ENCODE peak calls at places on chromosome 17, in eight cellular contexts. One of them, this sample, is unnamed.

GRCh38 chr17:33875973-33876372 is 379.1 kb upstream of the CCL2 start:
- DNase-seq in neural progenitor cell: no peak
- DNase-seq in suprapubic skin: no peak
- DNase-seq in AG04450: no peak
- DNase-seq in A673: no peak
- DNase-seq in IMR-90: no peak
- DNase-seq in astrocyte: no peak
- DNase-seq in RWPE1: no peak
- DNase-seq in this sample: no peak

GRCh38 chr17:44191389-44191788 is 4.6 kb downstream of the TMUB2 start:
- DNase-seq in astrocyte: no peak
- DNase-seq in neural progenitor cell: no peak
- DNase-seq in A673: no peak
- DNase-seq in IMR-90: no peak
- DNase-seq in suprapubic skin: no peak
- DNase-seq in AG04450: no peak
- DNase-seq in RWPE1: no peak
- DNase-seq in this sample: no peak

GRCh38 chr17:6700948-6701307 is 12.2 kb downstream of the SLC13A5 start:
- DNase-seq in AG04450: no peak
- DNase-seq in A673: no peak
- DNase-seq in neural progenitor cell: no peak
- DNase-seq in suprapubic skin: no peak
- DNase-seq in IMR-90: no peak
- DNase-seq in astrocyte: no peak
- DNase-seq in RWPE1: no peak
- DNase-seq in this sample: no peak

GRCh38 chr17:57350266-57350665 is 93.9 kb downstream of the MSI2 start:
- DNase-seq in RWPE1: no peak
- DNase-seq in suprapubic skin: no peak
- DNase-seq in AG04450: no peak
- DNase-seq in neural progenitor cell: no peak
- DNase-seq in astrocyte: no peak
- DNase-seq in IMR-90: peak; percentile 70
- DNase-seq in A673: no peak
- DNase-seq in this sample: no peak

GRCh38 chr17:53950858-53951250 is 128.1 kb downstream of the KIF2B start:
- DNase-seq in neural progenitor cell: no peak
- DNase-seq in astrocyte: no peak
- DNase-seq in AG04450: no peak
- DNase-seq in A673: no peak
- DNase-seq in IMR-90: no peak
- DNase-seq in suprapubic skin: no peak
- DNase-seq in RWPE1: peak; percentile 4
- DNase-seq in this sample: no peak

GRCh38 chr17:67124469-67125148 is 80.3 kb downstream of the CACNG1 start:
- DNase-seq in astrocyte: no peak
- DNase-seq in suprapubic skin: no peak
- DNase-seq in AG04450: no peak
- DNase-seq in RWPE1: no peak
- DNase-seq in A673: no peak
- DNase-seq in neural progenitor cell: no peak
- DNase-seq in IMR-90: no peak
- DNase-seq in this sample: no peak

GRCh38 chr17:17876959-17877547 is 40.3 kb upstream of the SREBF1 start:
- DNase-seq in A673: no peak
- DNase-seq in IMR-90: peak; percentile 24
- DNase-seq in astrocyte: peak; percentile 36
- DNase-seq in AG04450: no peak
- DNase-seq in neural progenitor cell: no peak
- DNase-seq in RWPE1: no peak
- DNase-seq in suprapubic skin: no peak
- DNase-seq in this sample: no peak

GRCh38 chr17:64150237-64151015 is 20.5 kb upstream of the ERN1 start:
- DNase-seq in astrocyte: no peak
- DNase-seq in RWPE1: no peak
- DNase-seq in suprapubic skin: no peak
- DNase-seq in neural progenitor cell: no peak
- DNase-seq in IMR-90: no peak
- DNase-seq in A673: no peak
- DNase-seq in AG04450: no peak
- DNase-seq in this sample: no peak

GRCh38 chr17:60335289-60335688 is 56.6 kb downstream of the USP32 start:
- DNase-seq in IMR-90: no peak
- DNase-seq in astrocyte: peak; percentile 37
- DNase-seq in suprapubic skin: no peak
- DNase-seq in AG04450: no peak
- DNase-seq in A673: no peak
- DNase-seq in neural progenitor cell: no peak
- DNase-seq in RWPE1: no peak
- DNase-seq in this sample: no peak

GRCh38 chr17:29949708-29950107 is 8.3 kb downstream of the EFCAB5 start:
- DNase-seq in astrocyte: no peak
- DNase-seq in suprapubic skin: no peak
- DNase-seq in AG04450: no peak
- DNase-seq in IMR-90: no peak
- DNase-seq in RWPE1: no peak
- DNase-seq in neural progenitor cell: no peak
- DNase-seq in A673: no peak
- DNase-seq in this sample: no peak

GRCh38 chr17:47803201-47803600 is 18.4 kb downstream of the OSBPL7 start:
- DNase-seq in IMR-90: no peak
- DNase-seq in RWPE1: no peak
- DNase-seq in suprapubic skin: peak; percentile 50
- DNase-seq in neural progenitor cell: no peak
- DNase-seq in A673: no peak
- DNase-seq in astrocyte: no peak
- DNase-seq in AG04450: no peak
- DNase-seq in this sample: no peak

GRCh38 chr17:81534157-81535006 is 6.2 kb downstream of the FSCN2 start:
- DNase-seq in neural progenitor cell: no peak
- DNase-seq in suprapubic skin: no peak
- DNase-seq in A673: peak; percentile 42
- DNase-seq in astrocyte: no peak
- DNase-seq in AG04450: no peak
- DNase-seq in RWPE1: no peak
- DNase-seq in IMR-90: no peak
- DNase-seq in this sample: no peak

GRCh38 chr17:55487727-55488436 is 23.4 kb downstream of the SMIM36 start:
- DNase-seq in A673: no peak
- DNase-seq in AG04450: no peak
- DNase-seq in IMR-90: no peak
- DNase-seq in RWPE1: no peak
- DNase-seq in suprapubic skin: no peak
- DNase-seq in neural progenitor cell: no peak
- DNase-seq in astrocyte: no peak
- DNase-seq in this sample: no peak

GRCh38 chr17:63250830-63251229 is 195.3 kb downstream of the CYB561 start:
- DNase-seq in astrocyte: peak; percentile 22
- DNase-seq in neural progenitor cell: no peak
- DNase-seq in suprapubic skin: no peak
- DNase-seq in AG04450: no peak
- DNase-seq in RWPE1: no peak
- DNase-seq in A673: no peak
- DNase-seq in IMR-90: no peak
- DNase-seq in this sample: no peak

GRCh38 chr17:21085707-21086106 is 41.1 kb upstream of the DHRS7B start:
- DNase-seq in A673: no peak
- DNase-seq in astrocyte: no peak
- DNase-seq in neural progenitor cell: no peak
- DNase-seq in AG04450: no peak
- DNase-seq in RWPE1: no peak
- DNase-seq in suprapubic skin: no peak
- DNase-seq in IMR-90: no peak
- DNase-seq in this sample: no peak

GRCh38 chr17:62126292-62126691 is 61.2 kb upstream of the MED13 start:
- DNase-seq in astrocyte: no peak
- DNase-seq in suprapubic skin: no peak
- DNase-seq in AG04450: no peak
- DNase-seq in RWPE1: no peak
- DNase-seq in A673: no peak
- DNase-seq in IMR-90: no peak
- DNase-seq in neural progenitor cell: no peak
- DNase-seq in this sample: no peak

GRCh38 chr17:75428775-75429469 is 23.4 kb upstream of the GRB2 start:
- DNase-seq in neural progenitor cell: no peak
- DNase-seq in astrocyte: peak; percentile 93
- DNase-seq in AG04450: peak; percentile 74
- DNase-seq in IMR-90: peak; percentile 92
- DNase-seq in RWPE1: peak; percentile 62
- DNase-seq in A673: no peak
- DNase-seq in suprapubic skin: no peak
- DNase-seq in this sample: no peak

GRCh38 chr17:61467416-61468262 is 15.4 kb downstream of the TBX4 start:
- DNase-seq in neural progenitor cell: peak; percentile 81
- DNase-seq in suprapubic skin: no peak
- DNase-seq in astrocyte: peak; percentile 37
- DNase-seq in A673: peak; percentile 9
- DNase-seq in IMR-90: peak; percentile 52
- DNase-seq in AG04450: no peak
- DNase-seq in RWPE1: no peak
- DNase-seq in this sample: no peak

GRCh38 chr17:11950771-11951519 is 46.3 kb downstream of the ZNF18 start:
- DNase-seq in RWPE1: no peak
- DNase-seq in AG04450: no peak
- DNase-seq in A673: no peak
- DNase-seq in neural progenitor cell: no peak
- DNase-seq in astrocyte: peak; percentile 24
- DNase-seq in IMR-90: no peak
- DNase-seq in suprapubic skin: no peak
- DNase-seq in this sample: no peak

GRCh38 chr17:77356109-77356689 is 215.4 kb downstream of the SEC14L1 start:
- DNase-seq in suprapubic skin: peak; percentile 79
- DNase-seq in astrocyte: no peak
- DNase-seq in AG04450: no peak
- DNase-seq in IMR-90: no peak
- DNase-seq in RWPE1: peak; percentile 41
- DNase-seq in neural progenitor cell: no peak
- DNase-seq in A673: no peak
- DNase-seq in this sample: no peak

DNA sequence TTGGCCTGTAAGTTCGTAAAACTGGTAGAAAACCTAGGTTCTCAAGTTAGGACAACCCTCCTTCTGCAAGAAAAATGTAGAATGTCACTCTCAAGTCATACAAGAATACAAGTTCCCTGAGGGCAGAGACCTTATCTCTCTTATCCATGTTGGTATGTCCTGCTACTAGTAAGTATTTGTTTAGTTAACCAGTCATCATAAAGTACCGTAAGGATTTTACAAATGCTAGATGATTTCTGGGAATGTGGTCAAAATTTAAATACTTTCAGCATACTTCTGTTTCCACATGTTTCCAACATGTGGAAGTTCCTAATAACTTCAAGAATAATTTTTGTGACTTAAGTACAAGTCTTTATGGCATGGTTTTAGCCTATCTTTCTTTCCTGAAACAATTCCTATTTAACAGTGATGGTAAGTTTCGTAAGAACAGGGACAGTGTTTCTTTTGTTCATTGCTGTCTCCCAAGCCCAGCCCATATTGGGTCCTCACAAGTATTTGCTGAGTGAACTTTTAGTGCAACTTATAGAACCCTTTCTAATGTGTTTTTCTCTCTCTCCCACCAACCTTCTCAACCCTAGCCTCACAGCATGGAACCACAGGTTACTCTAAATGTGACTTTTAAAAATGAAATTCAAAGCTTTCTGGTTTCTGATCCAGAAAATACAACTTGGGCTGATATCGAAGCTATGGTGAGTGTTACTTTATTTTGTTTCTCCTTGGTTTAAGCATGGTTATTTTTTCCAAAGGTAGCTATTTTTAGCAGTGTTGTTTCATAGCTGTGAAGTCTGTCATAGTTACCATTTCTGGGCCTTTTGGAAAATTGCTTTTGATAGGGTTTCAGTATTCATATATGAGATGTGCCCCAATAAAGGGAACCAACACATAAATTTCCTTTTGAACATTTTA is 4.5 kb downstream of the NBR1 start:
- DNase-seq in suprapubic skin: no peak
- DNase-seq in IMR-90: peak; percentile 84
- DNase-seq in astrocyte: peak; percentile 76
- DNase-seq in AG04450: peak; percentile 50
- DNase-seq in A673: no peak
- DNase-seq in RWPE1: no peak
- DNase-seq in neural progenitor cell: no peak
- DNase-seq in this sample: no peak
- H3K27ac ChIP-seq in suprapubic skin: no peak overlapping the region
- H3K27ac ChIP-seq in IMR-90: no peak overlapping the region
- H3K27ac ChIP-seq in astrocyte: peak overlapping the region; percentile 57
- H3K27ac ChIP-seq in AG04450: no peak overlapping the region
- H3K27ac ChIP-seq in A673: no peak overlapping the region
- H3K27ac ChIP-seq in RWPE1: no peak overlapping the region
- H3K27ac ChIP-seq in neural progenitor cell: no peak overlapping the region
- H3K27ac ChIP-seq in this sample: peak overlapping the region; percentile 58

GRCh38 chr17:41690497-41690896 is 1.8 kb downstream of the EIF1 start:
- DNase-seq in suprapubic skin: no peak
- DNase-seq in A673: no peak
- DNase-seq in neural progenitor cell: no peak
- DNase-seq in RWPE1: no peak
- DNase-seq in IMR-90: no peak
- DNase-seq in AG04450: no peak
- DNase-seq in astrocyte: no peak
- DNase-seq in this sample: no peak
- H3K27ac ChIP-seq in suprapubic skin: peak overlapping the region; percentile 100
- H3K27ac ChIP-seq in A673: peak overlapping the region; percentile 100
- H3K27ac ChIP-seq in neural progenitor cell: no peak overlapping the region
- H3K27ac ChIP-seq in RWPE1: no peak overlapping the region
- H3K27ac ChIP-seq in IMR-90: no peak overlapping the region
- H3K27ac ChIP-seq in AG04450: no peak overlapping the region
- H3K27ac ChIP-seq in astrocyte: peak overlapping the region; percentile 100
- H3K27ac ChIP-seq in this sample: peak overlapping the region; percentile 97

GRCh38 chr17:40560592-40561293 is 4.5 kb downstream of the CCR7 start:
- DNase-seq in A673: no peak
- DNase-seq in astrocyte: peak; percentile 90
- DNase-seq in neural progenitor cell: no peak
- DNase-seq in IMR-90: peak; percentile 57
- DNase-seq in suprapubic skin: peak; percentile 66
- DNase-seq in RWPE1: no peak
- DNase-seq in AG04450: no peak
- DNase-seq in this sample: no peak
- H3K27ac ChIP-seq in A673: no peak overlapping the region
- H3K27ac ChIP-seq in astrocyte: peak overlapping the region; percentile 77
- H3K27ac ChIP-seq in neural progenitor cell: no peak overlapping the region
- H3K27ac ChIP-seq in IMR-90: peak overlapping the region; percentile 36
- H3K27ac ChIP-seq in suprapubic skin: no peak overlapping the region
- H3K27ac ChIP-seq in RWPE1: peak overlapping the region; percentile 88
- H3K27ac ChIP-seq in AG04450: peak overlapping the region; percentile 77
- H3K27ac ChIP-seq in this sample: peak overlapping the region; percentile 48

DNA sequence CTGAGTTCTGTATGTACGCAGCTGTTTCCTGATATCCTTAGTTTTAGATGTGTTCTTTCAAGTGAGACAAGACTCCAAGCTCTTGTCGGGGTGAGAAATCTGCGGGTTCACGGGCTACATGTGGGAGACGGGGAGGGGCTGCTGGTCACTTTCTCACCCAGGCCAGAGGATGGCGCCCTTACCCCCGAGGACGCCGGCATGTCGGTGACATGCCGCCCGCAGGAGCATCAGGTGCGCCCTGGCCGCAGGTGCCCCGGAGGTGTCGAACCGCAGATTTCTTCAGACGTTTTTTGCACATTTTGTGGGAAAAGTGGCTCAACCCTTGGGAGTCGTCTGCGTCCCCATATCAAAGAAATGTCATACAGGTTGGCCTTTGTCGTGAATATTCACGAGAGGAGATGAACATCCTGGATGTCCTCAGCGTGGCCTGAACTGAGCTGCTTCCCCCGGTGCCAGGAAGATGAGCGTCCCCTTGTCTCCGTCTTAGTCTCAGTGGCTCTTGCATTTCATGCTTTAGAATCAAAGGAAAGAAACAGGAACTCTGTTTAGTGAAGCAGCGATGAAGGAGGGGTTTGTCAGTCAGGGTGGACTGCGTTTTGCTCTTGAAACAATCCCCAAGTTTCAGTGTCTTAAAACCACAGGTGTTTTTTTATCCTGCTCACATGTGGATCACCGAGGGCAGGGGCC is 75.3 kb upstream of the ZNF750 start:
- DNase-seq in AG04450: no peak
- DNase-seq in suprapubic skin: no peak
- DNase-seq in astrocyte: no peak
- DNase-seq in A673: no peak
- DNase-seq in neural progenitor cell: no peak
- DNase-seq in IMR-90: no peak
- DNase-seq in RWPE1: no peak
- DNase-seq in this sample: no peak
- H3K27ac ChIP-seq in AG04450: no peak overlapping the region
- H3K27ac ChIP-seq in suprapubic skin: no peak overlapping the region
- H3K27ac ChIP-seq in astrocyte: no peak overlapping the region
- H3K27ac ChIP-seq in A673: no peak overlapping the region
- H3K27ac ChIP-seq in neural progenitor cell: no peak overlapping the region
- H3K27ac ChIP-seq in IMR-90: no peak overlapping the region
- H3K27ac ChIP-seq in RWPE1: no peak overlapping the region
- H3K27ac ChIP-seq in this sample: peak overlapping the region; percentile 33

This sample was measured in SK-N-MC.